ENCODE peak calls at places on chromosomes 2 and 18, in six cellular contexts. E is AG09319, P is Peyer's patch, K is left colon, B is A172, M is fibroblast of mammary gland. N is an unnamed sample.
A peak's percentile ranks its signal among the peaks of the same experiment; 100 is the strongest.

GRCh38 chr2:44801676-44802408 is 139.7 kb upstream of the SIX3 start:
- DNase-seq in E (no peak), P (no peak), K (no peak), B (no peak), M (peak; percentile 11), N (no peak)

GRCh38 chr2:226656367-226656766 is 143.3 kb downstream of the IRS1 start:
- DNase-seq in E (no peak), P (no peak), K (no peak), B (no peak), M (no peak), N (no peak)

GRCh38 chr2:74921236-74921736 is 37.2 kb upstream of the POLE4 start:
- DNase-seq in E (no peak), P (no peak), K (no peak), B (no peak), M (no peak), N (no peak)

GRCh38 chr18:31079973-31080372 is 22.2 kb downstream of the DSC2 start:
- DNase-seq in E (no peak), P (no peak), K (no peak), B (no peak), M (no peak), N (no peak)

GRCh38 chr2:9110893-9111569 is 95.6 kb upstream of the ASAP2 start:
- DNase-seq in E (no peak), P (no peak), K (no peak), B (peak; percentile 40), M (peak; percentile 28), N (no peak)

GRCh38 chr2:196849895-196850294 is 40.7 kb upstream of the C2orf66 start:
- DNase-seq in E (no peak), P (no peak), K (peak; percentile 32), B (peak; percentile 38), M (peak; percentile 48), N (peak; percentile 47)

GRCh38 chr18:22613058-22613690 is 195.5 kb upstream of the CTAGE1 start:
- DNase-seq in E (no peak), P (peak; percentile 50), K (peak; percentile 59), B (no peak), M (no peak), N (peak; percentile 75)

GRCh38 chr18:24942144-24942543 is 409.8 kb downstream of the ZNF521 start:
- DNase-seq in E (no peak), P (no peak), K (no peak), B (no peak), M (no peak), N (no peak)

GRCh38 chr2:134401081-134401497 is 147.2 kb downstream of the MGAT5 start:
- DNase-seq in E (no peak), P (no peak), K (no peak), B (no peak), M (peak; percentile 85), N (no peak)